ENCODE peak calls at places on chromosome 2, in nine cellular contexts. One of them, this sample, is unnamed.

GRCh38 chr2:85830645-85831044 is 58.1 kb downstream of the ST3GAL5 start:
- DNase-seq in foreskin fibroblast: no peak
- DNase-seq in GM23338: no peak
- DNase-seq in epithelial cell of proximal tubule: no peak
- DNase-seq in brain microvascular endothelial cell: no peak
- DNase-seq in mucosa of descending colon: no peak
- DNase-seq in tibial nerve: no peak
- DNase-seq in BJ: no peak
- DNase-seq in fibroblast of lung: no peak
- DNase-seq in this sample: no peak

GRCh38 chr2:219968685-219969345 is 341.4 kb downstream of the SLC4A3 start:
- DNase-seq in fibroblast of lung: peak
- DNase-seq in mucosa of descending colon: no peak
- DNase-seq in GM23338: no peak
- DNase-seq in foreskin fibroblast: no peak
- DNase-seq in epithelial cell of proximal tubule: no peak
- DNase-seq in brain microvascular endothelial cell: no peak
- DNase-seq in tibial nerve: no peak
- DNase-seq in BJ: no peak
- DNase-seq in this sample: no peak

GRCh38 chr2:201257941-201258665 is 2.2 kb upstream of the CASP8 start:
- DNase-seq in brain microvascular endothelial cell: peak
- DNase-seq in epithelial cell of proximal tubule: peak
- DNase-seq in tibial nerve: peak
- DNase-seq in foreskin fibroblast: peak
- DNase-seq in fibroblast of lung: peak
- DNase-seq in BJ: peak
- DNase-seq in mucosa of descending colon: peak
- DNase-seq in GM23338: peak
- DNase-seq in this sample: peak

GRCh38 chr2:15980605-15981098 is 40.3 kb downstream of the MYCN start:
- DNase-seq in mucosa of descending colon: no peak
- DNase-seq in brain microvascular endothelial cell: no peak
- DNase-seq in epithelial cell of proximal tubule: no peak
- DNase-seq in tibial nerve: no peak
- DNase-seq in foreskin fibroblast: no peak
- DNase-seq in fibroblast of lung: no peak
- DNase-seq in GM23338: peak
- DNase-seq in BJ: no peak
- DNase-seq in this sample: no peak

GRCh38 chr2:196534533-196534932 is 105.0 kb upstream of the CCDC150 start:
- DNase-seq in brain microvascular endothelial cell: no peak
- DNase-seq in foreskin fibroblast: no peak
- DNase-seq in fibroblast of lung: no peak
- DNase-seq in GM23338: peak
- DNase-seq in BJ: no peak
- DNase-seq in epithelial cell of proximal tubule: no peak
- DNase-seq in tibial nerve: no peak
- DNase-seq in mucosa of descending colon: no peak
- DNase-seq in this sample: no peak

GRCh38 chr2:58135861-58136260 is 89.3 kb downstream of the VRK2 start:
- DNase-seq in fibroblast of lung: peak
- DNase-seq in BJ: no peak
- DNase-seq in brain microvascular endothelial cell: no peak
- DNase-seq in foreskin fibroblast: no peak
- DNase-seq in epithelial cell of proximal tubule: no peak
- DNase-seq in GM23338: no peak
- DNase-seq in mucosa of descending colon: no peak
- DNase-seq in tibial nerve: no peak
- DNase-seq in this sample: peak

GRCh38 chr2:215301994-215302393 is 9.9 kb upstream of the ATIC start:
- DNase-seq in brain microvascular endothelial cell: no peak
- DNase-seq in BJ: no peak
- DNase-seq in fibroblast of lung: no peak
- DNase-seq in foreskin fibroblast: no peak
- DNase-seq in tibial nerve: no peak
- DNase-seq in GM23338: no peak
- DNase-seq in epithelial cell of proximal tubule: no peak
- DNase-seq in mucosa of descending colon: no peak
- DNase-seq in this sample: no peak

GRCh38 chr2:128416781-128417180 is 98.1 kb upstream of the HS6ST1 start:
- DNase-seq in tibial nerve: no peak
- DNase-seq in brain microvascular endothelial cell: no peak
- DNase-seq in foreskin fibroblast: no peak
- DNase-seq in epithelial cell of proximal tubule: no peak
- DNase-seq in BJ: no peak
- DNase-seq in GM23338: no peak
- DNase-seq in mucosa of descending colon: no peak
- DNase-seq in fibroblast of lung: no peak
- DNase-seq in this sample: no peak

GRCh38 chr2:187959821-187960220 is 331.9 kb upstream of the GULP1 start:
- DNase-seq in tibial nerve: no peak
- DNase-seq in foreskin fibroblast: peak
- DNase-seq in brain microvascular endothelial cell: no peak
- DNase-seq in BJ: no peak
- DNase-seq in GM23338: no peak
- DNase-seq in epithelial cell of proximal tubule: peak
- DNase-seq in mucosa of descending colon: no peak
- DNase-seq in fibroblast of lung: no peak
- DNase-seq in this sample: peak

DNA sequence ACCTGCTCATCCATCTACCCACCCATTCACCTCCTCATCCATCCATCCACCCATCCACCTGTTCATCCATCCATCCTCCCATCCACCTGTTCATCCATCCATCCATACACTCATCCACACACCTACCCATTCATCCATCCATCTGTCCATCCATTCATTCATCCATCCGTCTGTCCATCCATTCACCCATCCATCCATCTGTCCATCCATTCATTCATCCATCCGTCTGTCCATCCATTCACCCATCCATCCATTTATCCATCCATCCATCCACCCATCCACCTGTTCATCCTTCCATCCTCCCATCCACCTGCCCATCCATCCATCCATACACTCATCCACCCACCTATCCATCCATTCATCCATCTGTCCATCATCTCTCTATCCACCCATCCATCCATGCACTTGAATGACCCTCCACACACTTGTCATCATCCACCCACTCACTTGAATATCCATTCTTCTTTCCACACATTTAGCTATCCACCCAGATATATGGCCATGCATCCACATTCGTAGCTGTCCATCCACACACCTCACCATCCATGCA is 45.0 kb downstream of the CROCC2 start:
- DNase-seq in fibroblast of lung: no peak
- DNase-seq in GM23338: no peak
- DNase-seq in epithelial cell of proximal tubule: no peak
- DNase-seq in tibial nerve: no peak
- DNase-seq in brain microvascular endothelial cell: no peak
- DNase-seq in foreskin fibroblast: no peak
- DNase-seq in BJ: no peak
- DNase-seq in mucosa of descending colon: no peak
- DNase-seq in this sample: no peak
- H3K4me3 ChIP-seq in fibroblast of lung: no peak
- H3K4me3 ChIP-seq in GM23338: no peak
- H3K4me3 ChIP-seq in epithelial cell of proximal tubule: no peak
- H3K4me3 ChIP-seq in tibial nerve: no peak
- H3K4me3 ChIP-seq in brain microvascular endothelial cell: no peak
- H3K4me3 ChIP-seq in foreskin fibroblast: no peak
- H3K4me3 ChIP-seq in BJ: no peak
- H3K4me3 ChIP-seq in mucosa of descending colon: no peak
- H3K4me3 ChIP-seq in this sample: no peak

DNA sequence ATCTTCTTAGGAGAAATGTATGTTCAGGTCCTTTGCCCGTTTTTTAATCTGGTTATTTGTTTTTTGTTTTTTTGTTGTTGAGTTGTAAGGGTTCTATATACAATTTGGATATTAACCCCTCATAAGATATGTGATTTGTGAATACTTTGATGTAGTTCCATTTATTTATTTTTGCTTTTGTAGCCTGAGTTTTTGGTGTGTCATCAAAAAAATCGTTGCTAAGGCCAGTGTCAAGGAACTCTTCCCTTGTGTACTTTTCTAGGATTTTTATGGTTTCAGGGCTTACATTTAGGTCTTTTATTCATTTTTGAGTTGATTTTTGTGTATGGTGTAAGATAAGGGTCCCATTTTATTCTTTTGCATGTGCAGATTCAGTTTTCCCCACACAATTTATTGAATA is 372.6 kb downstream of the PLCL1 start:
- DNase-seq in fibroblast of lung: no peak
- DNase-seq in tibial nerve: no peak
- DNase-seq in brain microvascular endothelial cell: no peak
- DNase-seq in GM23338: no peak
- DNase-seq in epithelial cell of proximal tubule: no peak
- DNase-seq in mucosa of descending colon: no peak
- DNase-seq in foreskin fibroblast: no peak
- DNase-seq in BJ: no peak
- DNase-seq in this sample: no peak
- TF ChIP-seq CTCF in fibroblast of lung: no peak
- TF ChIP-seq CTCF in tibial nerve: no peak
- TF ChIP-seq CTCF in brain microvascular endothelial cell: no peak
- TF ChIP-seq CTCF in GM23338: no peak
- TF ChIP-seq CTCF in epithelial cell of proximal tubule: no peak
- TF ChIP-seq CTCF in mucosa of descending colon: no peak
- TF ChIP-seq CTCF in foreskin fibroblast: no peak
- TF ChIP-seq CTCF in BJ: no peak
- TF ChIP-seq CTCF in this sample: no peak

GRCh38 chr2:172927381-172928357 is 148.0 kb upstream of the MAP3K20 start:
- DNase-seq in tibial nerve: no peak
- DNase-seq in BJ: peak
- DNase-seq in fibroblast of lung: peak
- DNase-seq in epithelial cell of proximal tubule: no peak
- DNase-seq in GM23338: no peak
- DNase-seq in brain microvascular endothelial cell: peak
- DNase-seq in foreskin fibroblast: peak
- DNase-seq in mucosa of descending colon: no peak
- DNase-seq in this sample: peak
- H3K4me3 ChIP-seq in tibial nerve: peak
- H3K4me3 ChIP-seq in BJ: no peak
- H3K4me3 ChIP-seq in fibroblast of lung: no peak
- H3K4me3 ChIP-seq in epithelial cell of proximal tubule: no peak
- H3K4me3 ChIP-seq in GM23338: no peak
- H3K4me3 ChIP-seq in brain microvascular endothelial cell: no peak
- H3K4me3 ChIP-seq in foreskin fibroblast: no peak
- H3K4me3 ChIP-seq in mucosa of descending colon: no peak
- H3K4me3 ChIP-seq in this sample: no peak

DNA sequence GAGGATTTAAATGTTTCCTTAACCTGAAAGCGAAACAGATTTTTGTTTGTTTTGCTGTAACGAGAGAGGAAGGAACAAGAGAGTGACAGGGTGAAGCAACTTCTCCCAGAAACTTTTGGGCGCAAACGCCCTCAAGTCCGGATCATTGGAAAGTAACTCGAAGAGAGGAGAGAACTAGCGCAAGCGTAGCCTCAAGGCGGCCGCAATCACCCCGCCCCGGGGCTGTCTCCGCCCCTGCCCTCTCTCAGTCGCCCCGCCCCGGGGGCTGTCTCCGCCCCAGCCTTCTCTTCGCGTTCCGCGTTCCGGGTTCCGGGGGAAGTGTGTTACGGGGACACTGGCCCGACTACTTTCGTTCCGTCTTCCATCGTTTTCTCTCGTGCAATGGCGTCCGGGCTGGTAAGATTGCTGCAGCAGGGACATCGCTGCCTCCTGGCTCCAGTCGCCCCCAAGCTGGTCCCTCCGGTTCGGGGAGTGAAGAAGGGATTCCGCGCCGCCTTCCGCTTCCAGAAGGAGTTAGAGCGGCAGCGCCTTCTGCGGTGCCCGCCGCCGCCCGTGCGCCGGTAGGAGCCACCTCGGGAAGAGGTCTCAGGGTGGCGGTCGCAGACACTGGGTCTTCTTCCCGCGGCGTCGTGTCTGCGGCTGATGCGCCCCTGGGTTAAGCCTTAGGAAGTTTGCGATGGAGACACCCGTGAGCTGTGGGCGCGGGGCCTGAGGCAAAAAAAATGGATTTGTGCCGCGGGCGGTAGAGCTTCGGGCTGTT is at the start of gene MRPL44:
- DNase-seq in mucosa of descending colon: peak
- DNase-seq in tibial nerve: peak
- DNase-seq in BJ: peak
- DNase-seq in GM23338: peak
- DNase-seq in epithelial cell of proximal tubule: no peak
- DNase-seq in fibroblast of lung: peak
- DNase-seq in foreskin fibroblast: peak
- DNase-seq in brain microvascular endothelial cell: peak
- DNase-seq in this sample: peak
- TF ChIP-seq CTCF in mucosa of descending colon: no peak
- TF ChIP-seq CTCF in tibial nerve: peak
- TF ChIP-seq CTCF in BJ: no peak
- TF ChIP-seq CTCF in GM23338: no peak
- TF ChIP-seq CTCF in epithelial cell of proximal tubule: no peak
- TF ChIP-seq CTCF in fibroblast of lung: no peak
- TF ChIP-seq CTCF in foreskin fibroblast: no peak
- TF ChIP-seq CTCF in brain microvascular endothelial cell: no peak
- TF ChIP-seq CTCF in this sample: no peak